ENCODE peak calls at places on chromosomes 11 and 22, in four cellular contexts. One of them, this sample, is unnamed.

GRCh38 chr11:29321293-29322132 is 695.3 kb downstream of the KCNA4 start:
- DNase-seq in T follicular helper cell: no peak
- DNase-seq in fibroblast of lung: peak; percentile 49
- DNase-seq in T-helper 1 cell: no peak
- DNase-seq in this sample: no peak

GRCh38 chr11:35619754-35620640 is 1.7 kb downstream of the FJX1 start:
- DNase-seq in T-helper 1 cell: no peak
- DNase-seq in fibroblast of lung: peak; percentile 25
- DNase-seq in T follicular helper cell: no peak
- DNase-seq in this sample: peak; percentile 45

GRCh38 chr11:64608636-64609035 is 17.6 kb downstream of the SLC22A12 start:
- DNase-seq in T-helper 1 cell: no peak
- DNase-seq in T follicular helper cell: no peak
- DNase-seq in fibroblast of lung: no peak
- DNase-seq in this sample: no peak

GRCh38 chr11:11620966-11621880 is 582 bp downstream of the GALNT18 start:
- DNase-seq in T follicular helper cell: no peak
- DNase-seq in fibroblast of lung: peak; percentile 35
- DNase-seq in T-helper 1 cell: no peak
- DNase-seq in this sample: peak; percentile 13

GRCh38 chr22:50027639-50028537 is 15.3 kb upstream of the IL17REL start:
- DNase-seq in T-helper 1 cell: peak; percentile 15
- DNase-seq in T follicular helper cell: peak; percentile 27
- DNase-seq in fibroblast of lung: peak; percentile 4
- DNase-seq in this sample: peak; percentile 60

GRCh38 chr11:9619004-9619403 is 44.9 kb upstream of the SWAP70 start:
- DNase-seq in fibroblast of lung: no peak
- DNase-seq in T follicular helper cell: no peak
- DNase-seq in T-helper 1 cell: no peak
- DNase-seq in this sample: no peak

GRCh38 chr11:42311504-42311903 is 852.1 kb upstream of the LRRC4C start:
- DNase-seq in T-helper 1 cell: no peak
- DNase-seq in T follicular helper cell: no peak
- DNase-seq in fibroblast of lung: no peak
- DNase-seq in this sample: no peak

GRCh38 chr11:124837491-124837856 is 27.8 kb upstream of the ROBO3 start:
- DNase-seq in T follicular helper cell: no peak
- DNase-seq in fibroblast of lung: peak; percentile 93
- DNase-seq in T-helper 1 cell: no peak
- DNase-seq in this sample: peak; percentile 74

GRCh38 chr11:134975866-134976265 is 563.8 kb upstream of the B3GAT1 start:
- DNase-seq in fibroblast of lung: no peak
- DNase-seq in T-helper 1 cell: no peak
- DNase-seq in T follicular helper cell: no peak
- DNase-seq in this sample: no peak

GRCh38 chr22:29727248-29727551 is 7.4 kb downstream of the CABP7 start:
- DNase-seq in T follicular helper cell: no peak
- DNase-seq in fibroblast of lung: peak; percentile 30
- DNase-seq in T-helper 1 cell: no peak
- DNase-seq in this sample: peak; percentile 68